ENCODE peak calls at places on chromosomes 5 and 9, in four cellular contexts. C is K562, F is HepG2, R is H1. N is an unnamed sample.
A peak's percentile ranks its signal among the peaks of the same experiment; 100 is the strongest.

GRCh38 chr5:142364251-142365145 is 39.7 kb upstream of the SPRY4 start:
- DNase-seq in C (peak; percentile 66), F (no peak), R (no peak), N (no peak)

GRCh38 chr5:177086918-177087706 is 397 bp downstream of the FGFR4 start:
- DNase-seq in C (peak; percentile 93), F (peak; percentile 96), R (peak; percentile 25), N (peak; percentile 39)

GRCh38 chr5:22593592-22593991 is 259.6 kb downstream of the CDH12 start:
- DNase-seq in C (no peak), F (no peak), R (no peak), N (no peak)

GRCh38 chr5:134438641-134439621 is 27.2 kb upstream of the CDKN2AIPNL start:
- DNase-seq in C (no peak), F (peak; percentile 26), R (peak; percentile 76), N (no peak)

GRCh38 chr9:74742792-74743389 is 144.8 kb downstream of the TRPM6 start:
- DNase-seq in C (peak; percentile 8), F (peak; percentile 2), R (no peak), N (peak; percentile 44)

GRCh38 chr9:31519826-31520225 is 864.6 kb upstream of the ACO1 start:
- DNase-seq in C (no peak), F (no peak), R (no peak), N (peak; percentile 26)

GRCh38 chr5:117230375-117230774 is 655.8 kb upstream of the SEMA6A start:
- DNase-seq in C (no peak), F (no peak), R (no peak), N (no peak)

GRCh38 chr9:92642599-92642998 is 27.3 kb downstream of the IPPK start:
- DNase-seq in C (no peak), F (no peak), R (no peak), N (no peak)

GRCh38 chr9:125422853-125423252 is 161.2 kb downstream of the GAPVD1 start:
- DNase-seq in C (no peak), F (no peak), R (no peak), N (no peak)

GRCh38 chr9:78932849-78933627 is 636.1 kb downstream of the PSAT1 start:
- DNase-seq in C (no peak), F (no peak), R (no peak), N (peak; percentile 74)

GRCh38 chr5:113246371-113246870 is 188.4 kb downstream of the TSSK1B start:
- DNase-seq in C (no peak), F (no peak), R (no peak), N (peak; percentile 53)

GRCh38 chr9:134053941-134054761 is 13.7 kb downstream of the BRD3 start:
- DNase-seq in C (no peak), F (no peak), R (no peak), N (no peak)

GRCh38 chr9:130448035-130448624 is 3.4 kb downstream of the ASS1 start:
- DNase-seq in C (no peak), F (no peak), R (no peak), N (no peak)

GRCh38 chr5:78405820-78406750 is 45.7 kb downstream of the SCAMP1 start:
- DNase-seq in C (no peak), F (no peak), R (no peak), N (peak; percentile 45)

GRCh38 chr5:38926121-38926520 is 80.3 kb downstream of the OSMR start:
- DNase-seq in C (no peak), F (no peak), R (no peak), N (peak; percentile 19)

GRCh38 chr5:109409061-109409843 is 522 bp downstream of the PJA2 start:
- DNase-seq in C (peak; percentile 61), F (peak; percentile 49), R (no peak), N (peak; percentile 74)

GRCh38 chr5:109410389-109411174 is 808 bp upstream of the PJA2 start:
- DNase-seq in C (peak; percentile 57), F (no peak), R (no peak), N (no peak)

GRCh38 chr5:109406719-109407118 is 3.1 kb downstream of the PJA2 start:
- DNase-seq in C (no peak), F (no peak), R (no peak), N (no peak)

GRCh38 chr5:109409844-109410388 is at the start of gene PJA2:
- DNase-seq in C (peak; percentile 94), F (peak; percentile 99), R (peak; percentile 99), N (peak; percentile 100)

GRCh38 chr5:109407913-109408312 is 1.9 kb downstream of the PJA2 start:
- DNase-seq in C (no peak), F (no peak), R (no peak), N (no peak)
- H3K4me1 ChIP-seq in C (peaks cover 3% of the 10 kb centered on the region), F (peaks cover 50% of the 10 kb centered on the region), R (peaks cover 5% of the 10 kb centered on the region), N (peaks cover 18% of the 10 kb centered on the region)

DNA sequence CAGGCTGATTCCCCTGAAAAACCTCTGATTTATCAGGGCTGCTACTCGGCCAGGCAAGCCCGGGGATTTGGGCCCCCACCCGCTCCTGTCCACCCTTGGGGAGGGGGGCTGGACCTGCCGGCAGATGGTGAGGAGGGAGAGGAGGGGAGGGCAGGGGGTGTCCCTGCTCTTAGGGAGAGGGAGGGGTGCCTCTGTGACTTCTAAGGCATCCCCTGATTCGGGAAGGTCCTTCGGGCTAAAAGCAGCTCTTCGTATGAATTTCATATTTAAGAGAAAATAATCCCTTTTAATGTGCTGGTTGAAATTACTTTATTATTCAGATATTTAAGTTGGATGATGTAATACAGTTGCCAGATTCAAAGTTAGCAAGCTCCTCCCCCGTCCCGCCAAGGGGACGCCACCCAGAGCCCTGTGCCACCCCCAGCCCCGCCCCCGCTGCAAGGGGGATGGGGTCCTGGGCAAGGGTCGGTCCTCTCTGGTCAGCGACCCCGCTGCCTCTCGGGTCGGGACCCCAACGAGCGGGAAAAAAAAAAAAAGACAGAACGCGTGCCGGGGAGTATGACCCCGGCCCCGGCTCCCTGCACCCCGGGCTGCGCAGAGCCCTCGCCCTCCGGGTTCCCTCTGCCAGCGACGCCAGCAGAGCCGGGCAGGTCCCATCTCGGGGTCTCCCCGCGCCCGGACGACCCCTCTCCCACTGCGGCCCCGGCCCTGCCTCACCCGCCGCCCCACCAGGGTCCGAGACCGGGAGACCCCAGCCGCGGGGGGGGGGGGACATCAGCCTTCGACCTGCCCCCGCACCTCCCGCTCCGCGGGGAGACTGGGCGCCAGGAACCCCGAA is 12.4 kb downstream of the LHX3 start:
- DNase-seq in C (no peak), F (no peak), R (no peak), N (no peak)
- H3K9ac ChIP-seq in C (no peak overlapping the region), F (no peak overlapping the region), R (no peak overlapping the region), N (no peak overlapping the region)

DNA sequence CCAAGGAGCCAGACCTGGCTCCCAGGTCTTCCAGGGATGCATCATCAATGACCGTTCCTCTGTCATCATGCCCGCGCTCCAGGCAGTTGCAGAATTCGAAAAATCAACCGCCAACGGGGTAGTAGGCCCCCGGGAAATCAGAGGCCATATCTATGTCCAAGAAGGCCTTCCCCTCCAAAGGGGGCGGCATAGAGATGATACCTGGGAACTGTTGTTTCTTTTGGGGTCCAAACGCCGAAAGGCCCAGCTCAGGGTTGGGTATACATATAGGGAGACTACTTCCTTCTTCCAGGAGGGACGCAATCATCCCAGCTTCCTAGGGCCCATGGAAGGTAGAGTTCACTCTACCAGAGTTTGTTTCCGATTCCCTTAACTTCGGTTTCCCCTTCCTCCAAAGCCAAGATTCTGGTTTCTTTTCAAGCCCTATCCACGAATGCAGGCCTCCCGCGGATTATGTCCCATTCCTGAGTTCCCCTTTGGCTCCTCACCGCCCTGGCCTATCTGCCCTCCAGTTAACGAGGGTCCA is 754 bp downstream of the DCAF12 start:
- DNase-seq in C (peak; percentile 18), F (peak; percentile 21), R (no peak), N (no peak)
- TF ChIP-seq JUN in C (no peak), F (no peak), R (no peak), N (no peak)

GRCh38 chr5:139312075-139312474 is 18.5 kb downstream of the MATR3 start:
- DNase-seq in C (no peak), F (no peak), R (no peak), N (no peak)
- H3K4me1 ChIP-seq in C (peaks cover 3% of the 10 kb centered on the region), F (peaks cover 54% of the 10 kb centered on the region), R (peaks cover 7% of the 10 kb centered on the region), N (no peaks in the 10 kb centered on the region)

GRCh38 chr5:160185954-160186353 is 43.4 kb upstream of the FABP6 start:
- DNase-seq in C (no peak), F (no peak), R (no peak), N (no peak)

GRCh38 chr5:160187091-160187490 is 42.2 kb upstream of the FABP6 start:
- DNase-seq in C (no peak), F (no peak), R (no peak), N (no peak)

GRCh38 chr5:160186480-160186879 is 42.8 kb upstream of the FABP6 start:
- DNase-seq in C (no peak), F (no peak), R (no peak), N (no peak)

GRCh38 chr5:160188968-160189319 is 40.4 kb upstream of the FABP6 start:
- DNase-seq in C (no peak), F (no peak), R (no peak), N (no peak)

GRCh38 chr5:160188151-160188967 is 40.9 kb upstream of the FABP6 start:
- DNase-seq in C (peak; percentile 69), F (no peak), R (no peak), N (peak; percentile 32)
- H3K9ac ChIP-seq in C (peak overlapping the region; percentile 89), F (no peak overlapping the region), R (peak overlapping the region; percentile 66), N (peak overlapping the region; percentile 75)

DNA sequence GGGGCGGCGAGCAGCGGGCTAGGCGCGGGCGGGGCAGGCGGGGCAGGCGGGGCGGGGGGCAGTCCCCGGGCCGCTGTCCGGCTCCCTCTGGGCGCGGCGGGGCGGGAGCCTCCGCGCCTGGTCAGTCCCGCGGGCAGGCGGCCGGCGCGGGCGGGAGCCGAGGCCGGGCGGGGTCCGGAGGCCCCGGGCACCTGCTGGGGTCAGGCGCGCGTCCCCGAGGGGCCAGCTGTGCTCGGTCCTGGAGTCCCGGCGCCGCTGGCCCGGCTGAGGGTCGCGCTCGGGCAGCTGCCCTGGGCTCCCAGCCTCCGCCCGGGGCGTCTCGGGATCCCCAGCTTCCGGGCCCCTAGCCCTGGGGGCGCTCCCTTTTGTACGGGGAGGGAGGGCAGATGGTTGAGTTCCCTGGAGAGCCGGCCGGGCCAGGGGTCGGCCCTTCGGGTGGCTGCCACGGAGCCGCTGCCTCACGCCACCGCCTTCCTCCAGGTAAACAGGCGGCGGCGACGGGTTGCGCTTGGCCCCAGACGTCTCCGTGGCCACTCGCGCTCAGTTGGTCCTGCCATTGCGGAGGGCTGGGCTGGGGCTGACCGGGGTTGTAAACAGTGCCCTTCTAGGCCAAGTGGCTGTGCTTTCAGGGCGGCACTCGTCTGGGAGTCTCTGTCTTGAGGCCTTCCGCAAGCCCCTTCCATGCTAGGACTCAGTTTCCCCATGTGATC is 473 bp downstream of the ZBTB34 start:
- DNase-seq in C (no peak), F (no peak), R (no peak), N (peak; percentile 46)
- TF ChIP-seq JUN in C (no peak), F (no peak), R (no peak), N (no peak)

DNA sequence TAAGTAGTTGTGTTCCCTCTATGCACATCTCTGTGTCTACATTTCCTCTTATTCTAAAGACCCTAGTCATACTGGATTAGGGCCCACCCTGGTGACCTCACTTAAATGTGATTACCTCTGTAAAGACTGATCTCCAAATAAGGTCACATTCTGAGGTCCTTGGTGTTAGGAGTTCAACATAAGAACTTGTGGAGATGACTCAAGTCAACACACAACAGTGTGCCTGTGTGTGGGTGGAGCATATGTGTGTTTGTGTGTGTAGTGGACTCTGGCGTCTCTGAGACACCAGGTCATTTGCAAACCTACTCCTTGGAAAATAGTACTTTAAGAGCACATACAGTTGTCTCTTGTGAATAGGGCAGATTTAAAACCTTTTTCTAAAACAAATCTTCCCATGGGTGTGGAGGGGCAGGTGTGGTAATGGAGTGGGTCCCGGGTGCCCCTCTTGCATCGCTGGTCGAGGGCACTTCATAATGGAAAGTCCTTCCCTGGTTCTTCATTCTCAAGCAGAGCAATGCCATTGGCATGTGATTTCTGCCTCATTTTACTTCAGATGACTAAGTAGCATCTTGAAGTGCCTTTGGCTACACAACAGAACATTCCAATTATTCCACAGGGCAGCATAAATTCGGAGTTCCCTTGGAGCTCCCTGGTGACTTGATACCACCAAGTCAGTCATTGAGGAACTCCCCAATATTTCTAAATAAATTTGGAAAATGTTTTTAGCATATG is 84.4 kb downstream of the C9orf152 start:
- DNase-seq in C (no peak), F (no peak), R (no peak), N (no peak)
- H3K4me1 ChIP-seq in C (no peaks in the 10 kb centered on the region), F (peaks cover 41% of the 10 kb centered on the region), R (peaks cover 39% of the 10 kb centered on the region), N (peaks cover 56% of the 10 kb centered on the region)

N was measured in endothelial cell of umbilical vein.